ENCODE peak calls at places on chromosomes 11 and 22, in ten cellular contexts. One of them, this sample, is unnamed.

GRCh38 chr11:88464528-88464927 is 127.0 kb upstream of the CTSC start:
- DNase-seq in fibroblast of lung: no peak
- DNase-seq in A549: no peak
- DNase-seq in cardiac muscle cell: no peak
- DNase-seq in hepatocyte: no peak
- DNase-seq in fibroblast of mammary gland: no peak
- DNase-seq in tibial nerve: no peak
- DNase-seq in fibroblast of pulmonary artery: no peak
- DNase-seq in ovary: no peak
- DNase-seq in body of pancreas: no peak
- DNase-seq in this sample: no peak

GRCh38 chr11:33195391-33196190 is 34.3 kb upstream of the CSTF3 start:
- DNase-seq in hepatocyte: no peak
- DNase-seq in tibial nerve: no peak
- DNase-seq in ovary: no peak
- DNase-seq in A549: no peak
- DNase-seq in fibroblast of pulmonary artery: peak
- DNase-seq in fibroblast of lung: peak
- DNase-seq in fibroblast of mammary gland: peak
- DNase-seq in body of pancreas: no peak
- DNase-seq in cardiac muscle cell: no peak
- DNase-seq in this sample: no peak

GRCh38 chr11:43404836-43405479 is 46.2 kb downstream of the TTC17 start:
- DNase-seq in ovary: no peak
- DNase-seq in hepatocyte: no peak
- DNase-seq in body of pancreas: no peak
- DNase-seq in cardiac muscle cell: no peak
- DNase-seq in fibroblast of lung: no peak
- DNase-seq in fibroblast of mammary gland: no peak
- DNase-seq in A549: no peak
- DNase-seq in fibroblast of pulmonary artery: no peak
- DNase-seq in tibial nerve: no peak
- DNase-seq in this sample: no peak

GRCh38 chr11:60880635-60881282 is 13.4 kb downstream of the ZP1 start:
- DNase-seq in A549: no peak
- DNase-seq in ovary: no peak
- DNase-seq in cardiac muscle cell: peak
- DNase-seq in fibroblast of mammary gland: no peak
- DNase-seq in tibial nerve: no peak
- DNase-seq in hepatocyte: no peak
- DNase-seq in fibroblast of lung: no peak
- DNase-seq in fibroblast of pulmonary artery: no peak
- DNase-seq in body of pancreas: no peak
- DNase-seq in this sample: no peak

GRCh38 chr11:68340003-68340767 is 27.8 kb downstream of the LRP5 start:
- DNase-seq in fibroblast of mammary gland: no peak
- DNase-seq in hepatocyte: no peak
- DNase-seq in fibroblast of pulmonary artery: no peak
- DNase-seq in fibroblast of lung: no peak
- DNase-seq in A549: no peak
- DNase-seq in cardiac muscle cell: no peak
- DNase-seq in ovary: no peak
- DNase-seq in tibial nerve: no peak
- DNase-seq in body of pancreas: no peak
- DNase-seq in this sample: no peak

GRCh38 chr11:7418916-7419315 is 66.4 kb upstream of the OLFML1 start:
- DNase-seq in ovary: no peak
- DNase-seq in tibial nerve: no peak
- DNase-seq in hepatocyte: no peak
- DNase-seq in A549: no peak
- DNase-seq in fibroblast of pulmonary artery: no peak
- DNase-seq in cardiac muscle cell: no peak
- DNase-seq in body of pancreas: no peak
- DNase-seq in fibroblast of mammary gland: no peak
- DNase-seq in fibroblast of lung: no peak
- DNase-seq in this sample: no peak

GRCh38 chr22:25183959-25184619 is 15.6 kb upstream of the CRYBB3 start:
- DNase-seq in cardiac muscle cell: no peak
- DNase-seq in hepatocyte: no peak
- DNase-seq in ovary: no peak
- DNase-seq in fibroblast of pulmonary artery: no peak
- DNase-seq in fibroblast of lung: no peak
- DNase-seq in body of pancreas: no peak
- DNase-seq in A549: no peak
- DNase-seq in fibroblast of mammary gland: no peak
- DNase-seq in tibial nerve: no peak
- DNase-seq in this sample: no peak

GRCh38 chr11:102985850-102986249 is 30.3 kb upstream of the MMP13 start:
- DNase-seq in body of pancreas: no peak
- DNase-seq in ovary: no peak
- DNase-seq in fibroblast of mammary gland: no peak
- DNase-seq in fibroblast of pulmonary artery: no peak
- DNase-seq in A549: no peak
- DNase-seq in cardiac muscle cell: no peak
- DNase-seq in fibroblast of lung: no peak
- DNase-seq in hepatocyte: no peak
- DNase-seq in tibial nerve: no peak
- DNase-seq in this sample: no peak

GRCh38 chr11:113162590-113162961 is 151.8 kb upstream of the TTC12 start:
- DNase-seq in A549: no peak
- DNase-seq in tibial nerve: peak
- DNase-seq in fibroblast of lung: no peak
- DNase-seq in fibroblast of mammary gland: no peak
- DNase-seq in cardiac muscle cell: no peak
- DNase-seq in fibroblast of pulmonary artery: peak
- DNase-seq in ovary: peak
- DNase-seq in body of pancreas: no peak
- DNase-seq in hepatocyte: no peak
- DNase-seq in this sample: no peak

GRCh38 chr11:57763568-57763967 is 2.0 kb downstream of the CTNND1 start:
- DNase-seq in hepatocyte: peak
- DNase-seq in body of pancreas: no peak
- DNase-seq in fibroblast of mammary gland: peak
- DNase-seq in A549: no peak
- DNase-seq in fibroblast of pulmonary artery: peak
- DNase-seq in cardiac muscle cell: peak
- DNase-seq in ovary: no peak
- DNase-seq in tibial nerve: no peak
- DNase-seq in fibroblast of lung: peak
- DNase-seq in this sample: no peak

GRCh38 chr11:85787809-85788805 is 22.8 kb downstream of the SYTL2 start:
- DNase-seq in fibroblast of pulmonary artery: no peak
- DNase-seq in fibroblast of lung: no peak
- DNase-seq in tibial nerve: no peak
- DNase-seq in body of pancreas: no peak
- DNase-seq in ovary: no peak
- DNase-seq in cardiac muscle cell: no peak
- DNase-seq in hepatocyte: peak
- DNase-seq in A549: peak
- DNase-seq in fibroblast of mammary gland: no peak
- DNase-seq in this sample: peak

GRCh38 chr22:41935015-41935908 is 8.7 kb upstream of the TNFRSF13C start:
- DNase-seq in ovary: no peak
- DNase-seq in tibial nerve: no peak
- DNase-seq in hepatocyte: no peak
- DNase-seq in fibroblast of pulmonary artery: no peak
- DNase-seq in fibroblast of mammary gland: no peak
- DNase-seq in cardiac muscle cell: no peak
- DNase-seq in A549: no peak
- DNase-seq in body of pancreas: no peak
- DNase-seq in fibroblast of lung: no peak
- DNase-seq in this sample: no peak

GRCh38 chr11:66426314-66426713 is 5.5 kb downstream of the NPAS4 start:
- DNase-seq in fibroblast of pulmonary artery: no peak
- DNase-seq in hepatocyte: no peak
- DNase-seq in ovary: no peak
- DNase-seq in cardiac muscle cell: no peak
- DNase-seq in fibroblast of lung: no peak
- DNase-seq in body of pancreas: no peak
- DNase-seq in fibroblast of mammary gland: no peak
- DNase-seq in tibial nerve: no peak
- DNase-seq in A549: no peak
- DNase-seq in this sample: no peak

GRCh38 chr11:36594316-36594989 is at the start of gene IFTAP:
- DNase-seq in A549: peak
- DNase-seq in ovary: peak
- DNase-seq in tibial nerve: peak
- DNase-seq in fibroblast of mammary gland: peak
- DNase-seq in cardiac muscle cell: peak
- DNase-seq in fibroblast of pulmonary artery: peak
- DNase-seq in hepatocyte: peak
- DNase-seq in body of pancreas: peak
- DNase-seq in fibroblast of lung: peak
- DNase-seq in this sample: peak

GRCh38 chr22:29167032-29167911 is 38.4 kb upstream of the EMID1 start:
- DNase-seq in cardiac muscle cell: no peak
- DNase-seq in body of pancreas: no peak
- DNase-seq in fibroblast of pulmonary artery: no peak
- DNase-seq in fibroblast of lung: no peak
- DNase-seq in A549: no peak
- DNase-seq in hepatocyte: no peak
- DNase-seq in fibroblast of mammary gland: no peak
- DNase-seq in ovary: no peak
- DNase-seq in tibial nerve: no peak
- DNase-seq in this sample: no peak

GRCh38 chr11:33802414-33802950 is 28.2 kb upstream of the FBXO3 start:
- DNase-seq in tibial nerve: peak
- DNase-seq in fibroblast of lung: peak
- DNase-seq in fibroblast of pulmonary artery: peak
- DNase-seq in body of pancreas: peak
- DNase-seq in hepatocyte: peak
- DNase-seq in A549: peak
- DNase-seq in ovary: peak
- DNase-seq in cardiac muscle cell: peak
- DNase-seq in fibroblast of mammary gland: peak
- DNase-seq in this sample: peak

GRCh38 chr11:125451400-125452124 is 44.5 kb downstream of the FEZ1 start:
- DNase-seq in fibroblast of pulmonary artery: peak
- DNase-seq in A549: no peak
- DNase-seq in fibroblast of lung: peak
- DNase-seq in cardiac muscle cell: peak
- DNase-seq in body of pancreas: peak
- DNase-seq in fibroblast of mammary gland: no peak
- DNase-seq in ovary: peak
- DNase-seq in tibial nerve: peak
- DNase-seq in hepatocyte: peak
- DNase-seq in this sample: no peak
- H3K4me3 ChIP-seq in fibroblast of pulmonary artery: no peak
- H3K4me3 ChIP-seq in A549: no peak
- H3K4me3 ChIP-seq in fibroblast of lung: no peak
- H3K4me3 ChIP-seq in cardiac muscle cell: no peak
- H3K4me3 ChIP-seq in body of pancreas: no peak
- H3K4me3 ChIP-seq in fibroblast of mammary gland: no peak
- H3K4me3 ChIP-seq in ovary: no peak
- H3K4me3 ChIP-seq in tibial nerve: peak
- H3K4me3 ChIP-seq in hepatocyte: no peak
- H3K4me3 ChIP-seq in this sample: no peak

DNA sequence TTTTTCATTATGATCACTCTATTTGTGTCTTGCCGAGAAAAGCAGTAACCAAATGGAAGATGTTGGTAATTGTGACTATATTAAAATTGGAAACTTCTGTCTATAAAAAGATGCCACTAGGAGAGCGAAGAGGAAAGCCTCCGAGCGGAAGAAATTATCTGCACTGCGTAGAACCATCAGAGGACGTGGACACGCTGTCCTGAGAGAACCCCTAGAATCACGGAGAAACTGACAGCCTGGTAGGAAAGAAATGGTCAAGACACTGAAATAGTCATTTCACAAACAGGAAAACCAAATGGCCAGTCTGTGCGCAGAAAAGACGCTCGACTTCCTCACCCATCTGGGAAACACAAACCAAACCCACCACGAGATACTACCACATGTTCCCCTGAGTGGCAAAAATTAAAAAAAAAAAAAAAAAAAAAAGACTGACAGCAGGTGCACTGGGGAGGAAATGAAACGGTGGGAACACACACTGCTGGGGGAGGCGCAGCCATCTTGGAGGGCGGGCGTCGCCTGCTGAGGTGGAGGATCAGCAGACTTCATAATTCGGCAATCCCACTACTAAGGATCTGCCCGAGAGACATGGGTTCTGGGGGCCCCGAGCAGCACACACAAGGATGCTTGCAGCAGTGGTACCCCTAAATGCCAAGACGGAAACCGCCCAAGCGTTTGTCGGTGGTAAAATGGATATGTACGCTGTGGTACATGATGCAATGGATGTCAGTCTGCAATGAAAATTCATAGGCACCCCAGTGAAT is 21.3 kb downstream of the IFITM10 start:
- DNase-seq in body of pancreas: no peak
- DNase-seq in fibroblast of mammary gland: no peak
- DNase-seq in tibial nerve: no peak
- DNase-seq in ovary: no peak
- DNase-seq in fibroblast of pulmonary artery: no peak
- DNase-seq in hepatocyte: no peak
- DNase-seq in fibroblast of lung: no peak
- DNase-seq in A549: no peak
- DNase-seq in cardiac muscle cell: no peak
- DNase-seq in this sample: no peak
- H3K4me3 ChIP-seq in body of pancreas: no peak
- H3K4me3 ChIP-seq in fibroblast of mammary gland: no peak
- H3K4me3 ChIP-seq in tibial nerve: no peak
- H3K4me3 ChIP-seq in ovary: no peak
- H3K4me3 ChIP-seq in fibroblast of pulmonary artery: no peak
- H3K4me3 ChIP-seq in hepatocyte: no peak
- H3K4me3 ChIP-seq in fibroblast of lung: no peak
- H3K4me3 ChIP-seq in A549: no peak
- H3K4me3 ChIP-seq in cardiac muscle cell: no peak
- H3K4me3 ChIP-seq in this sample: no peak

GRCh38 chr11:110091995-110092576 is 1.1 kb upstream of the ZC3H12C start:
- DNase-seq in hepatocyte: peak
- DNase-seq in fibroblast of pulmonary artery: no peak
- DNase-seq in fibroblast of lung: peak
- DNase-seq in A549: no peak
- DNase-seq in cardiac muscle cell: no peak
- DNase-seq in fibroblast of mammary gland: peak
- DNase-seq in ovary: no peak
- DNase-seq in body of pancreas: no peak
- DNase-seq in tibial nerve: no peak
- DNase-seq in this sample: no peak
- H3K4me3 ChIP-seq in hepatocyte: peak
- H3K4me3 ChIP-seq in fibroblast of pulmonary artery: peak
- H3K4me3 ChIP-seq in fibroblast of lung: peak
- H3K4me3 ChIP-seq in A549: peak
- H3K4me3 ChIP-seq in cardiac muscle cell: peak
- H3K4me3 ChIP-seq in fibroblast of mammary gland: peak
- H3K4me3 ChIP-seq in ovary: peak
- H3K4me3 ChIP-seq in body of pancreas: peak
- H3K4me3 ChIP-seq in tibial nerve: peak
- H3K4me3 ChIP-seq in this sample: peak

DNA sequence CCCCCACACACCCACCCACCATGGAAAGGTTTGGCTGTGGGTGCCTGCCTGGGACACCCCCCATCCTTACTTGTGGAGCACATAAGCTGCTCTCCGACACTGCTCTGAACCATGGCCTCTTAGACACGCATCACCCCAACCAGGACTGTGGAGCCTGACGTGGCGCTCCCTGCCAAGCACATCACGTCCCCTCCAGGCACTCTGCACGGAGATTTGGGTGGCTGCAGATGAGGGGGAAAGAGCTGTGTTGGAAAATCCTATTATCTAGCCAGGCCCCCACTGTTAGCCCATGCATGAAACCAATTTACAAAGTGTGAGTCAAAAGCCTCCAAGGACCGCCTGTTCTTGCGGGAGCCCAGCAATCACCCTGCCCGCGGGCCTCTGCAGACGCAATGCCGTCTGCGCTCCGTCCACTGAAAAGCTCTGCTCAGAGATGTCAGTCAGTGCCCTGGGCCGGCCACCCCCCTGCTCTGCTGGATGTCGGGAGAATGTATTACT is 163.4 kb upstream of the NECTIN1 start:
- DNase-seq in body of pancreas: no peak
- DNase-seq in ovary: no peak
- DNase-seq in tibial nerve: no peak
- DNase-seq in fibroblast of mammary gland: no peak
- DNase-seq in fibroblast of pulmonary artery: no peak
- DNase-seq in cardiac muscle cell: peak
- DNase-seq in A549: no peak
- DNase-seq in hepatocyte: no peak
- DNase-seq in fibroblast of lung: no peak
- DNase-seq in this sample: no peak
- H3K4me3 ChIP-seq in body of pancreas: no peak
- H3K4me3 ChIP-seq in ovary: no peak
- H3K4me3 ChIP-seq in tibial nerve: no peak
- H3K4me3 ChIP-seq in fibroblast of mammary gland: no peak
- H3K4me3 ChIP-seq in fibroblast of pulmonary artery: no peak
- H3K4me3 ChIP-seq in cardiac muscle cell: no peak
- H3K4me3 ChIP-seq in A549: no peak
- H3K4me3 ChIP-seq in hepatocyte: no peak
- H3K4me3 ChIP-seq in fibroblast of lung: no peak
- H3K4me3 ChIP-seq in this sample: no peak